ENCODE peak calls at places on chromosome 2, in seven cellular contexts. One of them, this sample, is unnamed.

GRCh38 chr2:163345795-163346573 is 389.8 kb downstream of the FIGN start:
- DNase-seq in neural progenitor cell: peak; percentile 76
- DNase-seq in Ammon's horn: peak; percentile 44
- DNase-seq in upper lobe of right lung: no peak
- DNase-seq in foreskin fibroblast: peak; percentile 5
- DNase-seq in islet precursor cell: peak; percentile 55
- DNase-seq in H9: no peak
- DNase-seq in this sample: no peak

GRCh38 chr2:239893236-239893515 is 132.0 kb downstream of the NDUFA10 start:
- DNase-seq in neural progenitor cell: no peak
- DNase-seq in Ammon's horn: no peak
- DNase-seq in upper lobe of right lung: no peak
- DNase-seq in foreskin fibroblast: no peak
- DNase-seq in islet precursor cell: peak; percentile 39
- DNase-seq in H9: peak; percentile 20
- DNase-seq in this sample: no peak

GRCh38 chr2:237282568-237283128 is 131.3 kb downstream of the COL6A3 start:
- DNase-seq in neural progenitor cell: no peak
- DNase-seq in Ammon's horn: no peak
- DNase-seq in upper lobe of right lung: no peak
- DNase-seq in foreskin fibroblast: peak; percentile 53
- DNase-seq in islet precursor cell: peak; percentile 59
- DNase-seq in H9: no peak
- DNase-seq in this sample: no peak

GRCh38 chr2:138536302-138536701 is 34.7 kb downstream of the SPOPL start:
- DNase-seq in neural progenitor cell: peak; percentile 27
- DNase-seq in Ammon's horn: no peak
- DNase-seq in upper lobe of right lung: no peak
- DNase-seq in foreskin fibroblast: no peak
- DNase-seq in islet precursor cell: peak; percentile 77
- DNase-seq in H9: peak; percentile 37
- DNase-seq in this sample: no peak

GRCh38 chr2:48711343-48711742 is 44.2 kb downstream of the LHCGR start:
- DNase-seq in neural progenitor cell: no peak
- DNase-seq in Ammon's horn: no peak
- DNase-seq in upper lobe of right lung: no peak
- DNase-seq in foreskin fibroblast: no peak
- DNase-seq in islet precursor cell: no peak
- DNase-seq in H9: no peak
- DNase-seq in this sample: no peak

GRCh38 chr2:44776924-44777480 is 164.5 kb upstream of the SIX3 start:
- DNase-seq in neural progenitor cell: no peak
- DNase-seq in Ammon's horn: no peak
- DNase-seq in upper lobe of right lung: no peak
- DNase-seq in foreskin fibroblast: no peak
- DNase-seq in islet precursor cell: no peak
- DNase-seq in H9: no peak
- DNase-seq in this sample: no peak

GRCh38 chr2:138829326-138829725 is 49.1 kb upstream of the NXPH2 start:
- DNase-seq in neural progenitor cell: peak; percentile 82
- DNase-seq in Ammon's horn: peak; percentile 43
- DNase-seq in upper lobe of right lung: no peak
- DNase-seq in foreskin fibroblast: no peak
- DNase-seq in islet precursor cell: peak; percentile 88
- DNase-seq in H9: peak; percentile 66
- DNase-seq in this sample: no peak

GRCh38 chr2:64988420-64989125 is 626 bp upstream of the SLC1A4 start:
- DNase-seq in neural progenitor cell: peak; percentile 77
- DNase-seq in Ammon's horn: peak; percentile 50
- DNase-seq in upper lobe of right lung: peak; percentile 78
- DNase-seq in foreskin fibroblast: peak; percentile 71
- DNase-seq in islet precursor cell: peak; percentile 90
- DNase-seq in H9: peak; percentile 63
- DNase-seq in this sample: peak; percentile 45

GRCh38 chr2:157936464-157936863 is 60.3 kb upstream of the ACVR1 start:
- DNase-seq in neural progenitor cell: no peak
- DNase-seq in Ammon's horn: no peak
- DNase-seq in upper lobe of right lung: no peak
- DNase-seq in foreskin fibroblast: no peak
- DNase-seq in islet precursor cell: no peak
- DNase-seq in H9: no peak
- DNase-seq in this sample: no peak

This sample was measured in lower leg skin.